ENCODE peak calls at places on chromosomes 1 and 21, in five cellular contexts. P, Q, M, Z and D are unnamed samples.

GRCh38 chr21:45560106-45561021 is 18.1 kb upstream of the SLC19A1 start:
- DNase-seq in Q (no peak), P (no peak), M (no peak), Z (no peak), D (no peak)

GRCh38 chr1:156487862-156488261 is 12.7 kb downstream of the MEF2D start:
- DNase-seq in Z (no peak), Q (no peak), M (no peak), P (no peak), D (peak)

GRCh38 chr1:12764016-12764415 is 9.5 kb upstream of the PRAMEF12 start:
- DNase-seq in Z (no peak), Q (no peak), M (no peak), P (no peak), D (no peak)

GRCh38 chr21:41863439-41863740 is 15.8 kb downstream of the PRDM15 start:
- DNase-seq in Z (no peak), M (no peak), P (no peak), Q (no peak), D (no peak)

GRCh38 chr1:62689524-62689923 is 1.3 kb upstream of the DOCK7 start:
- DNase-seq in P (peak), M (peak), Z (peak), Q (no peak), D (peak)

GRCh38 chr1:79355073-79355472 is 348.5 kb upstream of the ADGRL4 start:
- DNase-seq in Q (no peak), M (no peak), Z (peak), P (peak), D (peak)

GRCh38 chr1:169809370-169810095 is 14.8 kb upstream of the METTL18 start:
- DNase-seq in P (peak), Q (peak), M (no peak), Z (peak), D (peak)

GRCh38 chr1:53982034-53982761 is 35.8 kb downstream of the LDLRAD1 start:
- DNase-seq in Q (peak), P (peak), Z (no peak), M (no peak), D (peak)

GRCh38 chr21:38506606-38507331 is 8.5 kb upstream of the ERG start:
- DNase-seq in P (no peak), M (no peak), Q (no peak), Z (no peak), D (no peak)

GRCh38 chr1:32876341-32877210 is 5.9 kb upstream of the FNDC5 start:
- DNase-seq in Q (peak), Z (no peak), P (peak), M (no peak), D (peak)

GRCh38 chr1:12157366-12158231 is 9.2 kb upstream of the TNFRSF1B start:
- DNase-seq in M (no peak), P (no peak), Q (no peak), Z (no peak), D (peak)

GRCh38 chr1:243253927-243254232 is 1.2 kb downstream of the CEP170 start:
- DNase-seq in Q (no peak), P (no peak), M (no peak), Z (no peak), D (peak)

GRCh38 chr1:77037990-77038389 is 170.7 kb downstream of the ST6GALNAC5 start:
- DNase-seq in P (peak), Z (no peak), M (no peak), Q (no peak), D (no peak)

GRCh38 chr1:212465311-212465710 is 32.6 kb downstream of the NENF start:
- DNase-seq in Z (no peak), Q (no peak), M (no peak), P (no peak), D (no peak)

GRCh38 chr1:238061967-238062613 is 171.4 kb upstream of the ZP4 start:
- DNase-seq in P (peak), Q (no peak), Z (peak), M (peak), D (peak)

GRCh38 chr1:155293086-155293749 is 8.0 kb downstream of the PKLR start:
- DNase-seq in P (no peak), M (no peak), Q (no peak), Z (no peak), D (no peak)

GRCh38 chr1:203480525-203481084 is 5.0 kb downstream of the PRELP start:
- DNase-seq in Z (peak), Q (peak), P (peak), M (peak), D (peak)

GRCh38 chr1:232511172-232511571 is 118.8 kb downstream of the SIPA1L2 start:
- DNase-seq in P (peak), Z (no peak), Q (no peak), M (no peak), D (peak)

GRCh38 chr1:232508161-232508661 is 121.7 kb downstream of the SIPA1L2 start:
- DNase-seq in P (no peak), Q (no peak), M (no peak), Z (no peak), D (no peak)

GRCh38 chr1:232507571-232507970 is 122.4 kb downstream of the SIPA1L2 start:
- DNase-seq in M (no peak), Q (no peak), P (no peak), Z (no peak), D (no peak)

GRCh38 chr1:232510367-232511110 is 119.4 kb downstream of the SIPA1L2 start:
- DNase-seq in M (no peak), P (peak), Q (no peak), Z (no peak), D (peak)

GRCh38 chr1:232509570-232509969 is 120.4 kb downstream of the SIPA1L2 start:
- DNase-seq in P (peak), M (no peak), Z (no peak), Q (no peak), D (no peak)
- TF ChIP-seq CTCF in P (no peak), M (no peak), Z (no peak), Q (no peak), D (no peak)

GRCh38 chr1:26862781-26863676 is at the start of gene SFN:
- DNase-seq in Q (peak), P (no peak), M (peak), Z (no peak), D (peak)
- TF ChIP-seq CTCF in Q (peak), P (peak), M (peak), Z (peak), D (peak)

DNA sequence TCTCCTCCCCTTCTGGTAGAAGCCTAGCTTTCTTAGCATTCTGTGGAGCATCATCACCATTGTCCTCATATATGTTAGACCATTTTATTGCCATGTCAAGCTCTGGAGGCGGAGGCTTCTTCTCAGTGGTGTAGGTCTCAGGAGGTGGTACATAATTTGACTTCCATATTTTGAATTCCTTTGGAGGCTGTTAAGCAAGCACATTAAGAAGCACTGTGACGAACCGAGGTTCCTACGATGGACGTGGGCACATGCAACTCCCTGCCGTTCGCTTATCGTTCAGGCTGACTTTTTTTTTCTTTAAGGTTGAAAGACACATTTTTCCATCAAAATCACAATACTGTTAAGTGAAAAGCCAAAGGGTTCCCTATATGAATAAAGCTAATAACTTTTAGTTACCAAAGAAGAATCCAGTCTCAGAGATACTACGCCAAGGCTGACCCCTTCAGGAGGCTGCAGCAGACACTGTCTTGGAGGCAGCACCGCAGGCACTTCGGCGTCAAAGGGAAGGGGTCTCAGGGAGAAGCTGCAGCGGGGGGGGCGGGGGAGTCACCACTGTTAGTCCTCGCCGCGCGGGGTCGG is 835 bp downstream of the C1orf52 start:
- DNase-seq in P (no peak), Z (no peak), Q (no peak), M (no peak), D (peak)
- TF ChIP-seq CTCF in P (no peak), Z (peak), Q (no peak), M (peak), D (peak)

GRCh38 chr1:19405195-19405760 is 80.1 kb downstream of the CAPZB start:
- DNase-seq in Z (no peak), P (no peak), M (no peak), Q (no peak), D (no peak)
- TF ChIP-seq CTCF in Z (peak), P (peak), M (peak), Q (no peak), D (peak)

GRCh38 chr1:2049225-2049516 is 1.0 kb upstream of the PRKCZ start:
- DNase-seq in Z (no peak), P (no peak), M (no peak), Q (no peak), D (no peak)

GRCh38 chr1:2047749-2048729 is 2.2 kb upstream of the PRKCZ start:
- DNase-seq in Q (no peak), Z (no peak), P (no peak), M (no peak), D (no peak)

GRCh38 chr1:2050793-2051682 is 827 bp downstream of the PRKCZ start:
- DNase-seq in Z (no peak), Q (no peak), M (no peak), P (no peak), D (peak)

GRCh38 chr1:2050482-2050792 is 226 bp downstream of the PRKCZ start:
- DNase-seq in Q (no peak), M (no peak), P (no peak), Z (no peak), D (peak)

DNA sequence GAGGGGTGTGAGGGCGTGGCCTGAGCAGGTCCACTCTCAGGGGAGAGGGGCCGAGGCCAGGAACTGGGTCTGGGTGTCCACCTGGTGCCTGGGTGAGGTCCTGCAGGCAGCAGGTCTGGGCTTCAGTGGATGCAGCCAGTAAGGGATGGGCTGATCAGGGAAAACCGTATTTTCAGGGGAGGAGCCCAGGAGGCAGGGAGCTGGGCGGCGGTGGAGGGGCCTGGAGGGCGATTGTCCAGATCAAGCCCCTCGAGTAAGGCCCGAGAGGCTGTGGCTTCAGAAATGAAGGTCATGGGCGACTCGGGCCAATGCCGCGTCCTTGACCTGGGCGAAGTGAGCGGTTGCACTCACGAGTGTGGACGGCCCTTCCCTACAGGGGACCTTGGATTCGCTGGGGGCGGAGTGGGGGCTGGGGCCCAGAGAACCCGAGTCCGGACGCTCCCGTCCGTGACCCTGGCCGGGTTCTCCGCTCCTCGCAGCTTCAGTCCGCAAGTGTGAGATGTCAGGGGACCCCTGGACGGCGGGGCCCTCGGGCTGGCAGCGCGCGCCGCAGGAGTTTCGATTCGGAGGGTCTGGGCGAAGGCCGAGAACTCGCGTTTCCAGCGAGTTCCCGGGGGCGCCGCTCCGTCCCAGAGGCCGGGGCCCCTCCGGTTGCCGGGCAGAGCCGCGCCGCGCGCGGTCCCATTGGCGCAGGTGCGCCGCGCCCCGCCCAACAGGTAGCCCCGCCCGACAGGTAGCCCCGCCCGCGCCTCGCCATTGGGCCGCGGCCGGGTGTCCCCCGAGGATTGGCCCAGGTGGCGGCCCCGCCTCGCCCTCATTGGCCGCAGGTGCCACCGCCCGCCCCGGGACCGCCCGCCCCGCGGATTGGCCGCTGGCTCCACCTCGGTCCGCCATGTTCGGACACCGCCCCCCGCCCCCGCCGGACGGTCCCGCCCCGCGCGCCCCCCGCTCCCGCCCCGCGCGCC is at the start of gene PRKCZ:
- DNase-seq in M (peak), Q (peak), P (no peak), Z (no peak), D (peak)
- TF ChIP-seq CTCF in M (peak), Q (peak), P (no peak), Z (peak), D (peak)

DNA sequence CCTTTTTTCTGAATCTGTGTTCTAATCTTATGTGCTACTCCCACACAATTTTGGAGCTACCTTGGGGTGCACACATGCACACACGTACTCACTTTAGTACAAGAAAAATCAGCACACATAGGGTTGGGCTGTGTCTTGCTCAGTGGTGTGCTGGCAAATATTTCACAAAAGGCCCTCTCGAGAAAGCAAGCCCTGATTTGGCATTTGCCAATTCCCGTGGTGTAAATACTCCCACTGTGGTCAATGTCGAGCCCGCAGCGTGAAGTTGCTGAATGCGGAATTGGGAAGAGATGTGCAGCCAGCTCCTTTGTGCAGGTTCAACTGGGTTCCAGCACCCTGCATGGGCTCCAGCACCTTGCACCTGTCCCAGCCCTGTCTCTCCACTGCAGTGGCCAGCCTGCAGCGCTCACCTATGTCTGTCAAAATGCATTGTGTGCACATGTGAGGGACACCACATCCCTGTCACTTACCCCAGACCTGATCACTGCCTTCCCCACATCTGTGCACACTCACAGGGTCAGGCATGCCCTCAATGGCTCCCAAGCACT is 78.4 kb upstream of the WNT4 start:
- DNase-seq in Q (no peak), Z (no peak), M (no peak), P (no peak), D (no peak)
- TF ChIP-seq CTCF in Q (no peak), Z (no peak), M (no peak), P (no peak), D (no peak)